ENCODE peak calls at places on chromosomes 5 and 9, in nine cellular contexts. F is SK-MEL-5; Q is stimulated activated CD4-positive, alpha-beta T cell treated with anti-CD3 and anti-CD28 coated beads, Interleukin-4, amount 100 ng/mL, for 4 hours; G is A549; L is NCI-H1092 treated with DMSO at 0.1 percent for 48 hours; D is esophagus squamous epithelium; Z is epithelial cell of proximal tubule; A is stimulated activated naive CD4-positive, alpha-beta T cell; E is activated CD4-positive, alpha-beta T cell treated with anti-CD3 and anti-CD28 coated beads, Interleukin-2, amount 50 U/mL, for 48 hours. I is an unnamed sample.

GRCh38 chr5:143139585-143139984 is 263.9 kb downstream of the NR3C1 start:
- DNase-seq in F (no peak), Q (no peak), G (no peak), L (no peak), D (no peak), Z (no peak), A (no peak), E (no peak), I (no peak)

GRCh38 chr9:6873862-6874261 is 116.1 kb downstream of the KDM4C start:
- DNase-seq in F (peak; percentile 40), Q (no peak), G (no peak), L (no peak), D (no peak), Z (no peak), A (no peak), E (no peak), I (peak; percentile 77)

GRCh38 chr9:92163276-92163675 is 48.1 kb upstream of the SPTLC1 start:
- DNase-seq in F (no peak), Q (no peak), G (no peak), L (no peak), D (no peak), Z (no peak), A (no peak), E (no peak), I (no peak)

GRCh38 chr5:132411382-132411925 is 41.9 kb downstream of the SLC22A5 start:
- DNase-seq in F (no peak), Q (peak; percentile 53), G (no peak), L (no peak), D (no peak), Z (no peak), A (no peak), E (peak; percentile 35), I (no peak)

GRCh38 chr5:163248856-163249255 is 188.5 kb upstream of the CCNG1 start:
- DNase-seq in F (no peak), Q (no peak), G (no peak), L (no peak), D (no peak), Z (no peak), A (no peak), E (no peak), I (no peak)

GRCh38 chr9:34989056-34989945 is at the start of gene DNAJB5:
- DNase-seq in F (peak; percentile 99), Q (peak; percentile 98), G (peak; percentile 99), L (peak; percentile 100), D (peak; percentile 95), Z (peak; percentile 94), A (peak; percentile 95), E (peak; percentile 95), I (peak; percentile 100)

GRCh38 chr9:98611986-98612505 is 96.7 kb downstream of the GABBR2 start:
- DNase-seq in F (no peak), Q (no peak), G (no peak), L (no peak), D (no peak), Z (no peak), A (no peak), E (no peak), I (no peak)

GRCh38 chr9:76887003-76887821 is 18.7 kb downstream of the PRUNE2 start:
- DNase-seq in F (peak; percentile 72), Q (no peak), G (no peak), L (no peak), D (no peak), Z (no peak), A (no peak), E (no peak), I (peak; percentile 90)

GRCh38 chr5:135169753-135170152 is 135.7 kb upstream of the PITX1 start:
- DNase-seq in F (no peak), Q (no peak), G (no peak), L (no peak), D (no peak), Z (no peak), A (no peak), E (no peak), I (no peak)

GRCh38 chr9:129939426-129939825 is 103.6 kb downstream of the FNBP1 start:
- DNase-seq in F (no peak), Q (no peak), G (no peak), L (no peak), D (no peak), Z (no peak), A (no peak), E (no peak), I (no peak)

GRCh38 chr9:96253059-96253696 is 48.8 kb downstream of the HSD17B3 start:
- DNase-seq in F (no peak), Q (no peak), G (no peak), L (no peak), D (no peak), Z (no peak), A (no peak), E (no peak), I (no peak)

GRCh38 chr9:2691626-2692025 is 25.7 kb upstream of the KCNV2 start:
- DNase-seq in F (no peak), Q (no peak), G (no peak), L (no peak), D (no peak), Z (no peak), A (no peak), E (no peak), I (no peak)

GRCh38 chr5:1555011-1555807 is 31.4 kb upstream of the LPCAT1 start:
- DNase-seq in F (peak; percentile 70), Q (no peak), G (peak; percentile 78), L (peak; percentile 76), D (no peak), Z (peak; percentile 95), A (no peak), E (no peak), I (peak; percentile 92)

GRCh38 chr5:80592761-80593160 is 22.7 kb upstream of the ANKRD34B start:
- DNase-seq in F (no peak), Q (no peak), G (no peak), L (no peak), D (no peak), Z (no peak), A (no peak), E (no peak), I (peak; percentile 15)

I was measured in LHCN-M2.